ENCODE peak calls at places on chromosomes 13 and 19, in six cellular contexts. D, W, I, A, C and G are unnamed samples.
A peak's percentile ranks its signal among the peaks of the same experiment; 100 is the strongest.

GRCh38 chr13:81686877-81687276 is 1346.0 kb upstream of the SPRY2 start:
- DNase-seq in D (no peak), W (no peak), I (peak; percentile 6), A (no peak), C (no peak), G (no peak)

GRCh38 chr13:99657848-99658265 is 156.6 kb downstream of the TM9SF2 start:
- DNase-seq in D (no peak), W (no peak), I (no peak), A (no peak), C (peak; percentile 53), G (no peak)

GRCh38 chr13:80577951-80578670 is 237.2 kb upstream of the SPRY2 start:
- DNase-seq in D (no peak), W (no peak), I (no peak), A (no peak), C (no peak), G (no peak)

GRCh38 chr13:30618186-30618937 is 642 bp downstream of the USPL1 start:
- DNase-seq in D (peak; percentile 45), W (peak; percentile 42), I (no peak), A (no peak), C (peak; percentile 64), G (no peak)

GRCh38 chr13:63351533-63351932 is 1935.9 kb upstream of the PCDH20 start:
- DNase-seq in D (no peak), W (no peak), I (no peak), A (peak; percentile 36), C (no peak), G (no peak)

GRCh38 chr13:31629085-31629785 is 110.1 kb upstream of the RXFP2 start:
- DNase-seq in D (peak; percentile 89), W (no peak), I (no peak), A (peak; percentile 40), C (no peak), G (no peak)

GRCh38 chr13:44116562-44117315 is 237.0 kb downstream of the LACC1 start:
- DNase-seq in D (peak; percentile 85), W (no peak), I (no peak), A (peak; percentile 18), C (no peak), G (no peak)

GRCh38 chr13:30125422-30126073 is 181.8 kb downstream of the KATNAL1 start:
- DNase-seq in D (no peak), W (no peak), I (peak; percentile 89), A (peak; percentile 94), C (no peak), G (no peak)

GRCh38 chr13:106156468-106156867 is 379.0 kb downstream of the EFNB2 start:
- DNase-seq in D (no peak), W (no peak), I (peak; percentile 92), A (peak; percentile 99), C (no peak), G (peak; percentile 86)

GRCh38 chr19:34173145-34173956 is 1.0 kb downstream of the LSM14A start:
- DNase-seq in D (peak; percentile 48), W (peak; percentile 36), I (peak; percentile 12), A (peak; percentile 27), C (peak; percentile 84), G (no peak)

GRCh38 chr19:9850235-9850959 is 15.3 kb downstream of the PIN1 start:
- DNase-seq in D (peak; percentile 23), W (no peak), I (no peak), A (no peak), C (no peak), G (no peak)

GRCh38 chr19:13693933-13694332 is 70.4 kb upstream of the MRI1 start:
- DNase-seq in D (no peak), W (no peak), I (no peak), A (no peak), C (no peak), G (no peak)

GRCh38 chr13:90445179-90445578 is 902.3 kb upstream of the MIR17HG start:
- DNase-seq in D (no peak), W (no peak), I (peak; percentile 86), A (peak; percentile 90), C (no peak), G (peak; percentile 74)

GRCh38 chr13:101417043-101417406 is 717 bp upstream of the NALCN start:
- DNase-seq in D (no peak), W (no peak), I (peak; percentile 18), A (peak; percentile 84), C (no peak), G (no peak)

GRCh38 chr19:31270897-31271568 is 78.2 kb downstream of the TSHZ3 start:
- DNase-seq in D (no peak), W (no peak), I (peak; percentile 81), A (peak; percentile 58), C (no peak), G (no peak)

GRCh38 chr19:11323601-11324078 is 15.8 kb downstream of the RAB3D start:
- DNase-seq in D (no peak), W (no peak), I (no peak), A (no peak), C (no peak), G (no peak)

GRCh38 chr13:50082426-50083283 is 67.4 kb downstream of the KCNRG start:
- DNase-seq in D (peak; percentile 94), W (peak; percentile 87), I (no peak), A (peak; percentile 68), C (peak; percentile 95), G (peak; percentile 52)

GRCh38 chr13:80726895-80727294 is 386.0 kb upstream of the SPRY2 start:
- DNase-seq in D (no peak), W (no peak), I (no peak), A (no peak), C (no peak), G (no peak)

GRCh38 chr13:26965976-26966375 is 205.4 kb upstream of the GPR12 start:
- DNase-seq in D (no peak), W (no peak), I (peak; percentile 5), A (peak; percentile 93), C (no peak), G (no peak)

GRCh38 chr19:7295912-7296486 is 1.8 kb upstream of the INSR start:
- DNase-seq in D (no peak), W (no peak), I (no peak), A (no peak), C (no peak), G (no peak)

GRCh38 chr19:7293795-7294570 is at the start of gene INSR:
- DNase-seq in D (peak; percentile 96), W (peak; percentile 95), I (peak; percentile 57), A (peak; percentile 84), C (peak; percentile 91), G (peak; percentile 42)

GRCh38 chr19:7294571-7295212 is 478 bp upstream of the INSR start:
- DNase-seq in D (peak; percentile 90), W (peak; percentile 87), I (no peak), A (peak; percentile 16), C (peak; percentile 82), G (no peak)

GRCh38 chr19:7292352-7292949 is 1.8 kb downstream of the INSR start:
- DNase-seq in D (peak; percentile 41), W (peak; percentile 22), I (no peak), A (no peak), C (no peak), G (no peak)

GRCh38 chr19:7292950-7293794 is 1.0 kb downstream of the INSR start:
- DNase-seq in D (peak; percentile 60), W (peak; percentile 22), I (no peak), A (no peak), C (peak; percentile 76), G (no peak)
- H3K4me3 ChIP-seq in D (peak overlapping the region; percentile 78), W (peak overlapping the region; percentile 65), I (peak overlapping the region; percentile 61), A (peak overlapping the region; percentile 59), C (peak overlapping the region; percentile 99), G (peak overlapping the region; percentile 64)

GRCh38 chr19:49339364-49340068 is 4.3 kb downstream of the CD37 start:
- DNase-seq in D (no peak), W (peak; percentile 89), I (no peak), A (peak; percentile 50), C (peak; percentile 81), G (no peak)
- H3K4me3 ChIP-seq in D (no peak overlapping the region), W (peak overlapping the region; percentile 53), I (peak overlapping the region; percentile 7), A (no peak overlapping the region), C (peak overlapping the region; percentile 36), G (peak overlapping the region; percentile 33)

GRCh38 chr13:73608157-73608516 is 526.1 kb downstream of the KLF12 start:
- DNase-seq in D (no peak), W (no peak), I (no peak), A (no peak), C (no peak), G (no peak)

GRCh38 chr13:73607489-73608156 is 526.6 kb downstream of the KLF12 start:
- DNase-seq in D (no peak), W (no peak), I (no peak), A (peak; percentile 46), C (no peak), G (no peak)

GRCh38 chr13:73608731-73609485 is 525.3 kb downstream of the KLF12 start:
- DNase-seq in D (no peak), W (no peak), I (no peak), A (no peak), C (no peak), G (no peak)

DNA sequence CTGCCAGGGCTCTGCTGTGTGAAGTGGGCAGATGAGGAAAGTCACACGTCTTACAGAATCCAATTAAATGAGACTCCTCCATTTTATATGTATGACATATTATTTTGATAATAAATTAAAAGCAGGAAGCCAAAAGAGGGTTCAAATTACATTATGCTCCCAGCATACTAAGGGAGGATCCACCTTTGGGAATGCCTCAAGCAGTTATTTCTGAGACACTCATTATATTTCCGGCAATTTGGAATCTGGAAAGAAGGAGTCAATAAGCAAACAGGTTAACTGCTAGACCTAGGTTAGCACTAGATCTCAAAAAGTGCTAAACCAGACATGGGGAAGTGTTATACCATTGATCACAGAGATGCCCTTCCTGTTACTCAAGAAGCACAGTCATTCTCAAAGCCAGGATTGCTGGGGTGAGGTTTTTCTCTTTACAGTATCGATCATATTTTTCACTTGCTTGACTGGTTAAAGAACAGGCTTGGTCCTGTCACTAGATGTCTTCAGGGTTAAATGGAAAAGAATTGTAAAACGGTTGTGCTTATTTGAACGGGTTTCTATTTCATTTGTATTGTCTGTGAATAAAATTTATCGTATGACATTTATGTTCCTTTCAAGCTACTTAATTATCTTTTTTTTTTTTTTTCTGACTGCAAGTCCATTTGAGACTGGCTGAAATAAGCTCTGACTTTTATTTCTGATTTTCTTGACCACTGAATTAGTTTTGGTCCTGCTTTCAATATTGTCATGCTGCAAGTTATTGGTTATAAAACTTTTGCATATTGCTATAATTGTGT is 523.2 kb downstream of the KLF12 start:
- DNase-seq in D (no peak), W (no peak), I (no peak), A (no peak), C (no peak), G (no peak)
- H3K4me3 ChIP-seq in D (no peak overlapping the region), W (no peak overlapping the region), I (no peak overlapping the region), A (no peak overlapping the region), C (no peak overlapping the region), G (no peak overlapping the region)

DNA sequence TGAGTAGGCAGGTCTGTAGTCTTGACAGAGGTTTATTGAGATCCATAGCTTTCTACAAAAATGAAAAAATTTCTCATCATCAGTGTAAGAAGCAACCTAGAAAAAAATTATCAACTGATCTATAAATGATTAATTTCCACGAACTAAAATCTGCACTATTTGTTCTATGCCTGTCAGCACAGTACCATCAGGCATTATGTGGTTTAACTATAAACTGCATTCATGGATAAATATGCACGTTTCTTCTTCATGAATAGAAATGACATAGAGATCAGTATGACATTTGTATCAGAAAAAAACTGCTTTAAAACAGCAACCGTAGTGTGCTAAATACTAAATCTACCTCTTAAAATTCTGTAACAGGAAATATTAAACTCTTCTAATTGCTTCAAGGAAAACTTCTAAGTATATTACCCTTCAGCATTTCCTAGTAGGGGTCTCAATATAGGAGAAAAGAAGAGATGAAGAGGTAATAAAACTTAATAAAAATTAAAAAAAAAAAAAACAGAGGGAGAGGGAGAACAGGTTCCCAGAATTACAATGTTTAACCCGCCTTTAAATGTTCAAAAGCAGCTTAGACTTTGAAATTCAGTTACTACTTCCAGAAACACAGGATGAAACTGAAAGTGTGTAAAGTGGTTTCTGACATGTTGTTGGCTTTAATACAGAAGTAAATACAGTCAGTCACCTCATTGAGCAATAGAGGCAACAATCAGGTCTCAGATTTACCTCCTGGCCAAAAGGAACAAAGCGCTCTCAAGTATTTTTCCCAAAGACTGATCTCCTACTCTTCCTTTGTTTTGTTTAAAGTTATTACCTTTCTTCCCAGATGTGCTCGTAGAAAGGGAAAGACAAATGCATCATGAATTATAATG is 144.4 kb downstream of the DIAPH3 start:
- DNase-seq in D (peak; percentile 29), W (peak; percentile 49), I (peak; percentile 6), A (peak; percentile 40), C (no peak), G (no peak)
- H3K4me3 ChIP-seq in D (no peak overlapping the region), W (no peak overlapping the region), I (no peak overlapping the region), A (no peak overlapping the region), C (peak overlapping the region; percentile 13), G (peak overlapping the region; percentile 20)